ENCODE peak calls at places on chromosomes 7 and 10, in seven cellular contexts. Q, H, D, J, N, I and W are unnamed samples.

GRCh38 chr7:70356975-70357374 is 758.7 kb downstream of the AUTS2 start:
- DNase-seq in Q (no peak), H (no peak), D (no peak), J (no peak), N (no peak), I (no peak), W (no peak)

GRCh38 chr10:10831085-10831484 is 186.6 kb upstream of the CELF2 start:
- DNase-seq in Q (peak; percentile 82), H (no peak), D (peak; percentile 30), J (no peak), N (peak; percentile 86), I (no peak), W (no peak)

GRCh38 chr7:128322040-128322643 is 21.6 kb downstream of the RBM28 start:
- DNase-seq in Q (no peak), H (no peak), D (no peak), J (peak; percentile 38), N (peak; percentile 56), I (no peak), W (peak; percentile 70)

GRCh38 chr10:71435571-71436267 is 39.0 kb downstream of the CDH23 start:
- DNase-seq in Q (no peak), H (no peak), D (no peak), J (no peak), N (no peak), I (no peak), W (no peak)

GRCh38 chr7:36107926-36108631 is 45.0 kb upstream of the EEPD1 start:
- DNase-seq in Q (no peak), H (no peak), D (no peak), J (no peak), N (no peak), I (no peak), W (no peak)

GRCh38 chr7:32616625-32617024 is 121.3 kb downstream of the AVL9 start:
- DNase-seq in Q (peak; percentile 76), H (no peak), D (no peak), J (no peak), N (peak; percentile 93), I (no peak), W (no peak)

GRCh38 chr7:122311280-122311679 is 6.7 kb upstream of the FEZF1 start:
- DNase-seq in Q (no peak), H (no peak), D (no peak), J (no peak), N (no peak), I (peak; percentile 29), W (no peak)

GRCh38 chr7:142885311-142886230 is at the start of gene TRPV6:
- DNase-seq in Q (no peak), H (no peak), D (no peak), J (no peak), N (no peak), I (peak; percentile 39), W (no peak)

GRCh38 chr7:27175005-27175625 is 995 bp upstream of the HOXA10 start:
- DNase-seq in Q (peak; percentile 14), H (no peak), D (no peak), J (no peak), N (no peak), I (peak; percentile 36), W (no peak)

GRCh38 chr10:7561216-7561893 is 105.4 kb downstream of the ITIH5 start:
- DNase-seq in Q (peak; percentile 76), H (no peak), D (no peak), J (no peak), N (no peak), I (peak; percentile 18), W (no peak)

GRCh38 chr7:30971840-30972563 is 8.2 kb downstream of the GHRHR start:
- DNase-seq in Q (no peak), H (no peak), D (no peak), J (no peak), N (no peak), I (no peak), W (no peak)

GRCh38 chr10:112852308-112852707 is 97.7 kb upstream of the TCF7L2 start:
- DNase-seq in Q (peak; percentile 78), H (no peak), D (no peak), J (no peak), N (no peak), I (no peak), W (no peak)